ENCODE peak calls at places on chromosome 6, in ten cellular contexts. C is GM12892, S is body of pancreas, I is gastrocnemius medialis, U is sigmoid colon, O is NB4, D is HepG2, W is adrenal gland, P is GM12891, V is prostate gland. K is an unnamed sample.

GRCh38 chr6:124200661-124201060 is 397.0 kb downstream of the NKAIN2 start:
- DNase-seq in P (no peak), C (no peak), V (no peak), S (no peak), O (no peak), D (no peak), U (no peak), W (no peak), I (no peak), K (no peak)

GRCh38 chr6:14309516-14309915 is 191.9 kb downstream of the CD83 start:
- DNase-seq in S (no peak), O (no peak), D (no peak), V (no peak), P (no peak), W (no peak), I (no peak), U (no peak), C (no peak), K (no peak)

GRCh38 chr6:68756454-68757375 is 121.6 kb downstream of the ADGRB3 start:
- DNase-seq in S (no peak), C (no peak), I (no peak), O (no peak), V (no peak), U (no peak), P (no peak), W (no peak), D (no peak), K (no peak)

GRCh38 chr6:137120748-137121147 is 52.7 kb downstream of the IL22RA2 start:
- DNase-seq in S (no peak), C (no peak), V (no peak), W (no peak), D (no peak), U (no peak), O (no peak), I (no peak), P (no peak), K (no peak)

GRCh38 chr6:25038992-25039391 is 103.2 kb upstream of the RIPOR2 start:
- DNase-seq in V (no peak), U (no peak), D (no peak), O (no peak), W (no peak), P (no peak), S (no peak), C (no peak), I (no peak), K (no peak)

GRCh38 chr6:112172540-112172939 is 81.8 kb downstream of the LAMA4 start:
- DNase-seq in D (no peak), U (no peak), O (no peak), I (no peak), C (no peak), P (no peak), S (no peak), V (no peak), W (no peak), K (no peak)

GRCh38 chr6:167097770-167098169 is 25.1 kb upstream of the CCR6 start:
- DNase-seq in D (no peak), U (no peak), P (no peak), V (no peak), I (no peak), W (no peak), S (no peak), O (no peak), C (no peak), K (no peak)

GRCh38 chr6:107490568-107491058 is 696 bp downstream of the SOBP start:
- DNase-seq in I (no peak), S (no peak), W (peak), P (peak), D (no peak), U (peak), V (peak), C (peak), O (peak), K (no peak)

GRCh38 chr6:166662690-166663089 is 35.6 kb upstream of the RPS6KA2 start:
- DNase-seq in W (no peak), O (peak), P (no peak), C (no peak), I (no peak), D (no peak), V (no peak), U (no peak), S (no peak), K (no peak)

GRCh38 chr6:3337521-3338350 is 79.0 kb downstream of the PSMG4 start:
- DNase-seq in U (no peak), C (no peak), P (no peak), O (peak), S (no peak), V (no peak), D (peak), I (no peak), W (peak), K (peak)

GRCh38 chr6:43060755-43061633 is 1.6 kb downstream of the KLC4 start:
- DNase-seq in P (no peak), I (no peak), W (no peak), U (no peak), S (no peak), V (no peak), D (no peak), C (no peak), O (no peak), K (no peak)

GRCh38 chr6:30725713-30726505 is 5.8 kb downstream of the TUBB start:
- DNase-seq in S (no peak), O (peak), U (no peak), V (no peak), C (no peak), I (no peak), W (no peak), P (no peak), D (no peak), K (no peak)

GRCh38 chr6:117668736-117669135 is 6.5 kb upstream of the NUS1 start:
- DNase-seq in P (no peak), S (no peak), C (no peak), W (no peak), O (no peak), I (no peak), D (no peak), V (no peak), U (no peak), K (no peak)

GRCh38 chr6:36244641-36245280 is 25.1 kb upstream of the PNPLA1 start:
- DNase-seq in W (peak), U (no peak), D (peak), O (no peak), S (no peak), P (no peak), I (no peak), C (no peak), V (no peak), K (no peak)

GRCh38 chr6:165308926-165309731 is at the start of gene C6orf118:
- DNase-seq in O (peak), D (no peak), W (peak), P (no peak), C (no peak), I (no peak), S (peak), V (peak), U (peak), K (peak)

GRCh38 chr6:32882879-32883250 is 28.9 kb downstream of the PSMB9 start:
- DNase-seq in U (no peak), S (no peak), I (no peak), D (no peak), O (no peak), C (no peak), W (no peak), V (no peak), P (no peak), K (no peak)

GRCh38 chr6:148974351-148974750 is 227.5 kb downstream of the UST start:
- DNase-seq in C (no peak), I (no peak), D (no peak), V (no peak), O (no peak), S (no peak), W (no peak), P (no peak), U (no peak), K (no peak)

GRCh38 chr6:32883789-32884188 is 29.8 kb downstream of the PSMB9 start:
- DNase-seq in O (peak), C (no peak), I (peak), P (no peak), D (no peak), S (peak), V (no peak), U (peak), W (peak), K (no peak)

GRCh38 chr6:135880066-135880972 is 28.8 kb downstream of the PDE7B start:
- DNase-seq in O (peak), W (no peak), S (no peak), I (no peak), D (no peak), C (peak), U (no peak), P (peak), V (no peak), K (peak)
- TF ChIP-seq POLR2A in O (no peak), W (no peak), S (no peak), I (no peak), D (no peak), C (no peak), U (no peak), P (no peak), V (no peak), K (no peak)

GRCh38 chr6:144063744-144064401 is 31.5 kb downstream of the SF3B5 start:
- DNase-seq in U (peak), C (peak), O (peak), D (peak), V (peak), P (peak), I (peak), S (peak), W (peak), K (peak)
- TF ChIP-seq POLR2A in U (peak), C (peak), O (peak), D (no peak), V (peak), P (peak), I (peak), S (peak), W (peak), K (peak)

GRCh38 chr6:120993929-120994572 is 340.2 kb downstream of the TBC1D32 start:
- DNase-seq in C (no peak), S (no peak), U (no peak), W (no peak), O (no peak), D (no peak), P (no peak), I (no peak), V (no peak), K (no peak)
- TF ChIP-seq POLR2A in C (no peak), S (no peak), U (no peak), W (no peak), O (no peak), D (no peak), P (no peak), I (no peak), V (no peak), K (no peak)

GRCh38 chr6:27374824-27375612 is 13.5 kb upstream of the ZNF391 start:
- DNase-seq in U (peak), O (peak), C (peak), P (peak), I (peak), S (peak), W (peak), D (peak), V (peak), K (peak)
- TF ChIP-seq POLR2A in U (no peak), O (no peak), C (no peak), P (no peak), I (no peak), S (peak), W (no peak), D (no peak), V (peak), K (no peak)

DNA sequence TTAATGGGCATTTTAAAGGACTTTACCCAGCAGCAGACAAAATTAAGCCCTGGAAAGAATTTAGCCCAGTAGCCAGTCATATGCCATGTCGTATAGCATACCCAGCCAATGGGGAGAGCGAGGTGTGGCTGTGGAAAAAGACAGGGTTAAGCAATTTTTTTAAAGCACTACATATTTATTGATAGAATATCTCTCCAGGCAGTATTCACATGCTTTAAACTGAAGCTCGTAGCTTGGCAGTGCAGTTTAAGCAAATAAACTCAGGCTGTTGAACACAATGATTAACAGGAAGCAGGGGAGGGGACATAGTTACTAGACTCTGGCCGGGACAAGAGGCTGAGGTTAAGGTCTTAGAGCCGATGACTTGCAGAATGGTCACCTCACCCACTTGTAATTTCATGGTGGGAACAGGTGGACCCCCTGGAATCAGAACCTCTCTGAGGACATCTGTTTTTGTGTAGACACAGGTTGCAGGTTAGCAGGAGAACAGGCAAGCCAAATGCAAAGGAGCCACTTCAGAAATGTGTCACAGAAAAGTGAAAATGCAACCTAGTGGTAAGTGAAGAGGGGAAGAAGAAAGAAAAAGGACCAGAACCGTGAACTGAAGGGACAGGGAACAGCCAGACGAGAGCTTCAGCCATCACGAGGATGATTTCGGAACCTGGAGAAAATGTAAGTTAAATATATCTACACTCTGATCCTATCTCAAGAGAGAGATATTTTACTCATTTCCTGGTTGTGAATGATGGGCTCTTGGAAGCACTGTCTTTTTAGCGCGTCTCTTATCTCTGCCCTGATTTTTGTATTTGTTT is 7.2 kb downstream of the GCNT2 start:
- DNase-seq in S (peak), W (no peak), O (peak), V (peak), P (no peak), I (no peak), D (peak), U (no peak), C (no peak), K (no peak)
- TF ChIP-seq POLR2A in S (peak), W (no peak), O (peak), V (peak), P (peak), I (no peak), D (peak), U (peak), C (peak), K (no peak)

DNA sequence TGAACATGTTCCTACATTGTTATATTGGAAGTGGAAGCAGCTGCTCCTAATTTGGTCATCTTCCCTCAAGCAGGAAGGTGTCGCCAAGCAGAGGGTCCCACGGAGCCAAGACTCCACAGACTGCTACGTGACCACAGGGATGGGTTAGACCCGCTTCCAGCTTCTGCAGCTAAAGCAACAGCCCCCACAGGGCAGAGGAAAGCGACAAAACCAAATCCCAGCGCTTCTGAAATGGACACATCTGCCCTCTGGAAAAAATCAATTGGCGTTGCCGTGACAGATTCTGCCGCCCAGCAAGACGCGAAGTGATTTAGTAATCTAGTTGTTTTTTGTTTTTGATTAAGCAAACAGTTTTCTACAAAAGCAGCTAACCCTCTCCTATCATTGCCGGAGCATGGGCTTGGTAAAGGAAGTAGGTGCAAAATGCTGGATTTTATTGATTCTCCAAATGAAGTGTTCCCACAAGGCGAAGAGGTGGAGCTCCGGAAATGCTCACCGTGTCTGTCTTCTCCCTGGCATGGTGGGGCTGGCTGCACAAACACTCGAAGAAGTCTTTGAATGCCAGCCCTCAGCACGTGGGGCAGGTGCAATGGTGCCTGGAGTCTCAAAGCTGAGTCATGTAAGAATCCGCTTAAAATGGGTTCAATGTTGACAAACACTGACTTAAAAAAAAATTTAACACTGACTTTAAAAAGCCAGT is 79.4 kb upstream of the FRMD1 start:
- DNase-seq in O (no peak), C (no peak), I (no peak), P (no peak), S (no peak), W (no peak), D (no peak), V (peak), U (peak), K (no peak)
- TF ChIP-seq POLR2A in O (no peak), C (no peak), I (no peak), P (no peak), S (no peak), W (no peak), D (no peak), V (no peak), U (no peak), K (no peak)

GRCh38 chr6:157221049-157221816 is 102.1 kb downstream of the TMEM242 start:
- DNase-seq in C (peak), P (peak), V (peak), I (peak), U (peak), S (peak), D (peak), O (peak), W (peak), K (peak)
- TF ChIP-seq POLR2A in C (no peak), P (no peak), V (peak), I (no peak), U (no peak), S (peak), D (no peak), O (peak), W (no peak), K (no peak)